ENCODE peak calls at places on chromosome 11, in eight cellular contexts. One of them, this sample, is unnamed. For H3K9me2 and H3K4me1, the result is how much of the 10 kb centered on the place peaks cover.

GRCh38 chr11:132992838-132993680 is 539.2 kb downstream of the OPCML start:
- DNase-seq in PC-9: no peak
- DNase-seq in hepatocyte: no peak
- DNase-seq in OCI-LY7: no peak
- DNase-seq in MM.1S: no peak
- DNase-seq in HCT116: no peak
- DNase-seq in SK-N-SH: peak
- DNase-seq in GM23338: peak
- DNase-seq in this sample: no peak

GRCh38 chr11:118659314-118659939 is 20.0 kb downstream of the TREH start:
- DNase-seq in OCI-LY7: peak
- DNase-seq in HCT116: peak
- DNase-seq in PC-9: peak
- DNase-seq in GM23338: peak
- DNase-seq in MM.1S: peak
- DNase-seq in hepatocyte: peak
- DNase-seq in SK-N-SH: peak
- DNase-seq in this sample: peak

GRCh38 chr11:106986673-106987072 is 31.6 kb downstream of the GUCY1A2 start:
- DNase-seq in SK-N-SH: no peak
- DNase-seq in hepatocyte: no peak
- DNase-seq in OCI-LY7: no peak
- DNase-seq in PC-9: no peak
- DNase-seq in HCT116: no peak
- DNase-seq in MM.1S: no peak
- DNase-seq in GM23338: no peak
- DNase-seq in this sample: no peak

GRCh38 chr11:58688779-58689503 is 42.8 kb downstream of the GLYAT start:
- DNase-seq in MM.1S: no peak
- DNase-seq in hepatocyte: no peak
- DNase-seq in HCT116: no peak
- DNase-seq in GM23338: no peak
- DNase-seq in OCI-LY7: no peak
- DNase-seq in PC-9: peak
- DNase-seq in SK-N-SH: no peak
- DNase-seq in this sample: peak

GRCh38 chr11:106789406-106789805 is 228.9 kb downstream of the GUCY1A2 start:
- DNase-seq in OCI-LY7: no peak
- DNase-seq in SK-N-SH: no peak
- DNase-seq in PC-9: no peak
- DNase-seq in MM.1S: no peak
- DNase-seq in GM23338: no peak
- DNase-seq in HCT116: no peak
- DNase-seq in hepatocyte: no peak
- DNase-seq in this sample: no peak

GRCh38 chr11:116605543-116605942 is 167.2 kb downstream of the BUD13 start:
- DNase-seq in HCT116: peak
- DNase-seq in PC-9: peak
- DNase-seq in SK-N-SH: no peak
- DNase-seq in hepatocyte: peak
- DNase-seq in GM23338: peak
- DNase-seq in MM.1S: peak
- DNase-seq in OCI-LY7: peak
- DNase-seq in this sample: peak

GRCh38 chr11:99200720-99201119 is 180.0 kb downstream of the CNTN5 start:
- DNase-seq in hepatocyte: no peak
- DNase-seq in HCT116: no peak
- DNase-seq in SK-N-SH: no peak
- DNase-seq in MM.1S: no peak
- DNase-seq in OCI-LY7: no peak
- DNase-seq in GM23338: peak
- DNase-seq in PC-9: no peak
- DNase-seq in this sample: no peak

GRCh38 chr11:68373810-68374501 is 61.6 kb downstream of the LRP5 start:
- DNase-seq in MM.1S: no peak
- DNase-seq in PC-9: no peak
- DNase-seq in GM23338: no peak
- DNase-seq in OCI-LY7: no peak
- DNase-seq in hepatocyte: peak
- DNase-seq in SK-N-SH: peak
- DNase-seq in HCT116: no peak
- DNase-seq in this sample: no peak

GRCh38 chr11:68314886-68315580 is 2.6 kb downstream of the LRP5 start:
- DNase-seq in MM.1S: no peak
- DNase-seq in SK-N-SH: peak
- DNase-seq in HCT116: peak
- DNase-seq in OCI-LY7: no peak
- DNase-seq in hepatocyte: peak
- DNase-seq in PC-9: peak
- DNase-seq in GM23338: no peak
- DNase-seq in this sample: peak

GRCh38 chr11:103730151-103730940 is 306.1 kb upstream of the DDI1 start:
- DNase-seq in HCT116: no peak
- DNase-seq in PC-9: peak
- DNase-seq in MM.1S: no peak
- DNase-seq in hepatocyte: no peak
- DNase-seq in SK-N-SH: no peak
- DNase-seq in OCI-LY7: no peak
- DNase-seq in GM23338: no peak
- DNase-seq in this sample: peak

GRCh38 chr11:116927163-116927772 is 89.8 kb upstream of the APOA1 start:
- DNase-seq in hepatocyte: no peak
- DNase-seq in PC-9: no peak
- DNase-seq in SK-N-SH: peak
- DNase-seq in HCT116: no peak
- DNase-seq in GM23338: no peak
- DNase-seq in MM.1S: no peak
- DNase-seq in OCI-LY7: peak
- DNase-seq in this sample: peak

GRCh38 chr11:12019867-12020416 is 11.5 kb upstream of the DKK3 start:
- DNase-seq in MM.1S: no peak
- DNase-seq in HCT116: no peak
- DNase-seq in PC-9: no peak
- DNase-seq in OCI-LY7: no peak
- DNase-seq in GM23338: no peak
- DNase-seq in SK-N-SH: no peak
- DNase-seq in hepatocyte: no peak
- DNase-seq in this sample: no peak

GRCh38 chr11:128389461-128389976 is 197.8 kb downstream of the ETS1 start:
- DNase-seq in PC-9: no peak
- DNase-seq in OCI-LY7: no peak
- DNase-seq in hepatocyte: no peak
- DNase-seq in MM.1S: no peak
- DNase-seq in SK-N-SH: no peak
- DNase-seq in HCT116: no peak
- DNase-seq in GM23338: no peak
- DNase-seq in this sample: no peak

GRCh38 chr11:60891103-60891741 is 15.2 kb downstream of the PRPF19 start:
- DNase-seq in PC-9: no peak
- DNase-seq in OCI-LY7: no peak
- DNase-seq in GM23338: no peak
- DNase-seq in SK-N-SH: no peak
- DNase-seq in MM.1S: no peak
- DNase-seq in HCT116: no peak
- DNase-seq in hepatocyte: no peak
- DNase-seq in this sample: no peak

GRCh38 chr11:1453611-1454386 is 32.8 kb downstream of the MOB2 start:
- DNase-seq in MM.1S: peak
- DNase-seq in GM23338: peak
- DNase-seq in PC-9: no peak
- DNase-seq in SK-N-SH: no peak
- DNase-seq in hepatocyte: peak
- DNase-seq in OCI-LY7: peak
- DNase-seq in HCT116: no peak
- DNase-seq in this sample: peak
- TF ChIP-seq CTCF in MM.1S: peak
- TF ChIP-seq CTCF in GM23338: peak
- TF ChIP-seq CTCF in PC-9: peak
- TF ChIP-seq CTCF in SK-N-SH: no peak
- TF ChIP-seq CTCF in hepatocyte: peak
- TF ChIP-seq CTCF in OCI-LY7: peak
- TF ChIP-seq CTCF in HCT116: no peak
- TF ChIP-seq CTCF in this sample: peak

DNA sequence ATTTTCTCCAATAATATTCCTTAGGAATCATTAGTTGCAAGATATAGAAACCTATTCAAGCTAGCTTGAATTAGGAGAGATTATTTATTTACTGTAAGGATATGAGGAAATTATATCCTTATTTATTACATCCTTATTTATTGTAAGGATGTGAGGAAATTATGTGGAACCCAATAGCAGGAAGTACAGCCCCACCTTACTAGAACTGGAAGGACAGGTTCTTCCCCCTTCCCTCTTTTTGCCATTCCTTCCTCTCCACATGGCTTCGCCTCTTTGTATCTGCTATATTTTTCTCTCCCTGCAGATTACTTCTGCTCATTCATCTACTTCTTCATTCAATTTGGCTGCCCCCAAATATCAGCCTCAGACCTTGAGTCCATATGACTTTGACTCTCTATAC is 49.5 kb upstream of the B3GNT6 start:
- DNase-seq in MM.1S: no peak
- DNase-seq in OCI-LY7: no peak
- DNase-seq in GM23338: no peak
- DNase-seq in HCT116: no peak
- DNase-seq in hepatocyte: no peak
- DNase-seq in PC-9: peak
- DNase-seq in SK-N-SH: no peak
- DNase-seq in this sample: peak
- H3K9me2 ChIP-seq in MM.1S: under half
- H3K9me2 ChIP-seq in OCI-LY7: under half
- H3K9me2 ChIP-seq in GM23338: under half
- H3K9me2 ChIP-seq in HCT116: under half
- H3K9me2 ChIP-seq in hepatocyte: under half
- H3K9me2 ChIP-seq in PC-9: under half
- H3K9me2 ChIP-seq in SK-N-SH: under half
- H3K9me2 ChIP-seq in this sample: under half

DNA sequence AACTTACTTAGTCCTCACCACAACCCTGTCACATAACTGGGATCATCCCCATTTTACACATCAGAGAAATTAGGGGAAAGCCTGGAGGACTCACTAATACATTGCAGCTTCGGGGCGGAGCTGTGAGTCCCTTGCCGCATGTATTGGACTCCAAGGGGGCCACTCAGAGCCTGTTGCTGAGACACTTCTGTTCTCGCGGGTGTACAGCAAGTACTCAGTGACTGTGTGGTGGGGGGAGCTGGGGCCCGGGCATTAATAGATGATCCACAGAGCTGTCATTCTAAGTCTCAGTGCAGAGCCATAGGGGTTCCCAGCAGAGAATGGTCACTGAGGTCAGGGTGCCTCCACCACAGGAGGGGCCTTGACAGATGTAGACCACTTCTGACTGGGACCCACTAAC is 13.6 kb downstream of the OAF start:
- DNase-seq in MM.1S: no peak
- DNase-seq in GM23338: no peak
- DNase-seq in hepatocyte: no peak
- DNase-seq in SK-N-SH: no peak
- DNase-seq in OCI-LY7: no peak
- DNase-seq in HCT116: no peak
- DNase-seq in PC-9: no peak
- DNase-seq in this sample: no peak
- H3K4me1 ChIP-seq in MM.1S: under half
- H3K4me1 ChIP-seq in GM23338: under half
- H3K4me1 ChIP-seq in hepatocyte: under half
- H3K4me1 ChIP-seq in SK-N-SH: under half
- H3K4me1 ChIP-seq in OCI-LY7: under half
- H3K4me1 ChIP-seq in HCT116: under half
- H3K4me1 ChIP-seq in PC-9: under half
- H3K4me1 ChIP-seq in this sample: under half

GRCh38 chr11:20668844-20669832 is at the start of gene NELL1:
- DNase-seq in SK-N-SH: peak
- DNase-seq in PC-9: no peak
- DNase-seq in GM23338: peak
- DNase-seq in MM.1S: no peak
- DNase-seq in hepatocyte: peak
- DNase-seq in OCI-LY7: no peak
- DNase-seq in HCT116: no peak
- DNase-seq in this sample: no peak

GRCh38 chr11:20670932-20671403 is 1.6 kb downstream of the NELL1 start:
- DNase-seq in PC-9: no peak
- DNase-seq in SK-N-SH: no peak
- DNase-seq in GM23338: peak
- DNase-seq in hepatocyte: no peak
- DNase-seq in MM.1S: no peak
- DNase-seq in HCT116: no peak
- DNase-seq in OCI-LY7: no peak
- DNase-seq in this sample: no peak

GRCh38 chr11:20672575-20672974 is 3.2 kb downstream of the NELL1 start:
- DNase-seq in OCI-LY7: peak
- DNase-seq in MM.1S: peak
- DNase-seq in hepatocyte: no peak
- DNase-seq in HCT116: peak
- DNase-seq in PC-9: no peak
- DNase-seq in SK-N-SH: peak
- DNase-seq in GM23338: peak
- DNase-seq in this sample: peak

GRCh38 chr11:20669833-20670684 is 673 bp downstream of the NELL1 start:
- DNase-seq in GM23338: peak
- DNase-seq in SK-N-SH: peak
- DNase-seq in PC-9: no peak
- DNase-seq in MM.1S: no peak
- DNase-seq in OCI-LY7: no peak
- DNase-seq in hepatocyte: no peak
- DNase-seq in HCT116: no peak
- DNase-seq in this sample: no peak

DNA sequence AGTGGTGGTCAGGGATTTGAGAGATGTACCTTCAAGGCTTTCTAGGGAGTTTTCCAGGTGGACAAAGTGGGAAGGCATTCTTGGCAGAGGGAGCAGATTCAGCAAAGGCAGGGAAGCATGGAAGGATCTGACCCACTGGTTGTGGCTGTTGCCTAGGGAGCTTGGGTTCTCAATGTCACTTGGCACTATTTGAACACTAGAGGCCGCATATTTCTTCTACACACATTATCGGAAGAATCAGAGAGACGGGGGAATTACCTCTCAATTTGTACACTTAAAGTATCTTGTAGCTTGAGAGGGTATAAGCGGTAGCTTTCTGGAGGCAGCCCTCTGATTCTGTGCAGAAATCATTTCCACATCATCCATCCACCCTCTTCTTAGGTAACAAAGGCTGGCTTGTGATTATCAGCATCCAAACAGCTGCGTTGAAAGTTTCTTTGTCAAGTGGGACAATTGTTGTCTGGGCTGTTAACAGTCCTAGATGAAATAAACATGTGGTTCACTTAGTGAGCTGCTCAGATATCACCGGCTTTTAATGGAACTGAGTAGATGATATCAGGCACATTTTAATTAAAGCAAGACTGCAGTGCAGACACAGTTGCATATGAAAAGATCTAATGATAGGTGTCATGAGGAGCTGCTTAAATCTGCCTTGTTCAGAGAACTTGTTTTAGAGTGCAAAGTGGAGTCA is 2.6 kb downstream of the NELL1 start:
- DNase-seq in OCI-LY7: no peak
- DNase-seq in PC-9: no peak
- DNase-seq in MM.1S: no peak
- DNase-seq in SK-N-SH: peak
- DNase-seq in hepatocyte: peak
- DNase-seq in HCT116: peak
- DNase-seq in GM23338: peak
- DNase-seq in this sample: peak
- TF ChIP-seq CTCF in OCI-LY7: peak
- TF ChIP-seq CTCF in PC-9: no peak
- TF ChIP-seq CTCF in MM.1S: peak
- TF ChIP-seq CTCF in SK-N-SH: peak
- TF ChIP-seq CTCF in hepatocyte: peak
- TF ChIP-seq CTCF in HCT116: peak
- TF ChIP-seq CTCF in GM23338: peak
- TF ChIP-seq CTCF in this sample: peak

This sample was measured in PC-3.